ENCODE peak calls at places on chromosome 18, in nine cellular contexts. One of them, this sample, is unnamed.

GRCh38 chr18:45741056-45741455 is 17.1 kb downstream of the SLC14A1 start:
- DNase-seq in stimulated activated CD8-positive, alpha-beta memory T cell treated with anti-CD3 and anti-CD28 coated beads, Interleukin-12 subunit alpha, Interleukin-12 subunit beta, amount 100 ng/mL, for 4 hours: no peak
- DNase-seq in germinal center: no peak
- DNase-seq in NCI-H1694: no peak
- DNase-seq in KG1: no peak
- DNase-seq in RPMI7951: no peak
- DNase-seq in NCI-H2029: no peak
- DNase-seq in kidney tubule cell: no peak
- DNase-seq in CD4-positive, alpha-beta T cell: no peak
- DNase-seq in this sample: no peak

GRCh38 chr18:29693334-29693733 is 1349.2 kb downstream of the DSC3 start:
- DNase-seq in stimulated activated CD8-positive, alpha-beta memory T cell treated with anti-CD3 and anti-CD28 coated beads, Interleukin-12 subunit alpha, Interleukin-12 subunit beta, amount 100 ng/mL, for 4 hours: no peak
- DNase-seq in germinal center: no peak
- DNase-seq in NCI-H1694: no peak
- DNase-seq in KG1: no peak
- DNase-seq in RPMI7951: no peak
- DNase-seq in NCI-H2029: no peak
- DNase-seq in kidney tubule cell: no peak
- DNase-seq in CD4-positive, alpha-beta T cell: no peak
- DNase-seq in this sample: no peak

GRCh38 chr18:5197032-5197434 is at the start of gene AKAIN1:
- DNase-seq in stimulated activated CD8-positive, alpha-beta memory T cell treated with anti-CD3 and anti-CD28 coated beads, Interleukin-12 subunit alpha, Interleukin-12 subunit beta, amount 100 ng/mL, for 4 hours: no peak
- DNase-seq in germinal center: peak; percentile 29
- DNase-seq in NCI-H1694: no peak
- DNase-seq in KG1: no peak
- DNase-seq in RPMI7951: peak; percentile 6
- DNase-seq in NCI-H2029: peak; percentile 11
- DNase-seq in kidney tubule cell: peak; percentile 49
- DNase-seq in CD4-positive, alpha-beta T cell: no peak
- DNase-seq in this sample: no peak

GRCh38 chr18:44325903-44326650 is 354.6 kb upstream of the SETBP1 start:
- DNase-seq in stimulated activated CD8-positive, alpha-beta memory T cell treated with anti-CD3 and anti-CD28 coated beads, Interleukin-12 subunit alpha, Interleukin-12 subunit beta, amount 100 ng/mL, for 4 hours: no peak
- DNase-seq in germinal center: peak; percentile 3
- DNase-seq in NCI-H1694: peak; percentile 48
- DNase-seq in KG1: peak; percentile 22
- DNase-seq in RPMI7951: peak; percentile 19
- DNase-seq in NCI-H2029: peak; percentile 36
- DNase-seq in kidney tubule cell: peak; percentile 58
- DNase-seq in CD4-positive, alpha-beta T cell: no peak
- DNase-seq in this sample: peak; percentile 30

GRCh38 chr18:76307293-76307690 is 187.8 kb downstream of the ZNF516 start:
- DNase-seq in stimulated activated CD8-positive, alpha-beta memory T cell treated with anti-CD3 and anti-CD28 coated beads, Interleukin-12 subunit alpha, Interleukin-12 subunit beta, amount 100 ng/mL, for 4 hours: no peak
- DNase-seq in germinal center: no peak
- DNase-seq in NCI-H1694: no peak
- DNase-seq in KG1: no peak
- DNase-seq in RPMI7951: no peak
- DNase-seq in NCI-H2029: no peak
- DNase-seq in kidney tubule cell: no peak
- DNase-seq in CD4-positive, alpha-beta T cell: no peak
- DNase-seq in this sample: no peak

GRCh38 chr18:12625242-12625641 is 32.7 kb downstream of the SPIRE1 start:
- DNase-seq in stimulated activated CD8-positive, alpha-beta memory T cell treated with anti-CD3 and anti-CD28 coated beads, Interleukin-12 subunit alpha, Interleukin-12 subunit beta, amount 100 ng/mL, for 4 hours: no peak
- DNase-seq in germinal center: no peak
- DNase-seq in NCI-H1694: no peak
- DNase-seq in KG1: no peak
- DNase-seq in RPMI7951: no peak
- DNase-seq in NCI-H2029: no peak
- DNase-seq in kidney tubule cell: no peak
- DNase-seq in CD4-positive, alpha-beta T cell: no peak
- DNase-seq in this sample: no peak

GRCh38 chr18:78908462-78908861 is 71.2 kb upstream of the SALL3 start:
- DNase-seq in stimulated activated CD8-positive, alpha-beta memory T cell treated with anti-CD3 and anti-CD28 coated beads, Interleukin-12 subunit alpha, Interleukin-12 subunit beta, amount 100 ng/mL, for 4 hours: no peak
- DNase-seq in germinal center: no peak
- DNase-seq in NCI-H1694: no peak
- DNase-seq in KG1: no peak
- DNase-seq in RPMI7951: no peak
- DNase-seq in NCI-H2029: no peak
- DNase-seq in kidney tubule cell: no peak
- DNase-seq in CD4-positive, alpha-beta T cell: no peak
- DNase-seq in this sample: no peak

GRCh38 chr18:77858331-77858730 is 608.7 kb downstream of the GALR1 start:
- DNase-seq in stimulated activated CD8-positive, alpha-beta memory T cell treated with anti-CD3 and anti-CD28 coated beads, Interleukin-12 subunit alpha, Interleukin-12 subunit beta, amount 100 ng/mL, for 4 hours: no peak
- DNase-seq in germinal center: no peak
- DNase-seq in NCI-H1694: peak; percentile 39
- DNase-seq in KG1: no peak
- DNase-seq in RPMI7951: no peak
- DNase-seq in NCI-H2029: peak; percentile 65
- DNase-seq in kidney tubule cell: no peak
- DNase-seq in CD4-positive, alpha-beta T cell: no peak
- DNase-seq in this sample: no peak

GRCh38 chr18:36688020-36688965 is 140.5 kb downstream of the TPGS2 start:
- DNase-seq in stimulated activated CD8-positive, alpha-beta memory T cell treated with anti-CD3 and anti-CD28 coated beads, Interleukin-12 subunit alpha, Interleukin-12 subunit beta, amount 100 ng/mL, for 4 hours: no peak
- DNase-seq in germinal center: peak; percentile 71
- DNase-seq in NCI-H1694: peak; percentile 69
- DNase-seq in KG1: no peak
- DNase-seq in RPMI7951: peak; percentile 61
- DNase-seq in NCI-H2029: peak; percentile 45
- DNase-seq in kidney tubule cell: peak; percentile 63
- DNase-seq in CD4-positive, alpha-beta T cell: peak; percentile 6
- DNase-seq in this sample: no peak

GRCh38 chr18:60978338-60978737 is 354.9 kb upstream of the CDH20 start:
- DNase-seq in stimulated activated CD8-positive, alpha-beta memory T cell treated with anti-CD3 and anti-CD28 coated beads, Interleukin-12 subunit alpha, Interleukin-12 subunit beta, amount 100 ng/mL, for 4 hours: no peak
- DNase-seq in germinal center: no peak
- DNase-seq in NCI-H1694: no peak
- DNase-seq in KG1: no peak
- DNase-seq in RPMI7951: peak; percentile 53
- DNase-seq in NCI-H2029: no peak
- DNase-seq in kidney tubule cell: peak; percentile 69
- DNase-seq in CD4-positive, alpha-beta T cell: no peak
- DNase-seq in this sample: peak; percentile 63

GRCh38 chr18:58417752-58418151 is 211.1 kb downstream of the ALPK2 start:
- DNase-seq in stimulated activated CD8-positive, alpha-beta memory T cell treated with anti-CD3 and anti-CD28 coated beads, Interleukin-12 subunit alpha, Interleukin-12 subunit beta, amount 100 ng/mL, for 4 hours: no peak
- DNase-seq in germinal center: no peak
- DNase-seq in NCI-H1694: no peak
- DNase-seq in KG1: no peak
- DNase-seq in RPMI7951: peak; percentile 66
- DNase-seq in NCI-H2029: no peak
- DNase-seq in kidney tubule cell: peak; percentile 43
- DNase-seq in CD4-positive, alpha-beta T cell: no peak
- DNase-seq in this sample: peak; percentile 58

GRCh38 chr18:7896164-7896563 is 329.0 kb downstream of the PTPRM start:
- DNase-seq in stimulated activated CD8-positive, alpha-beta memory T cell treated with anti-CD3 and anti-CD28 coated beads, Interleukin-12 subunit alpha, Interleukin-12 subunit beta, amount 100 ng/mL, for 4 hours: no peak
- DNase-seq in germinal center: no peak
- DNase-seq in NCI-H1694: no peak
- DNase-seq in KG1: no peak
- DNase-seq in RPMI7951: peak; percentile 63
- DNase-seq in NCI-H2029: no peak
- DNase-seq in kidney tubule cell: no peak
- DNase-seq in CD4-positive, alpha-beta T cell: no peak
- DNase-seq in this sample: no peak

GRCh38 chr18:43322133-43322532 is 44.8 kb upstream of the SYT4 start:
- DNase-seq in stimulated activated CD8-positive, alpha-beta memory T cell treated with anti-CD3 and anti-CD28 coated beads, Interleukin-12 subunit alpha, Interleukin-12 subunit beta, amount 100 ng/mL, for 4 hours: no peak
- DNase-seq in germinal center: no peak
- DNase-seq in NCI-H1694: no peak
- DNase-seq in KG1: no peak
- DNase-seq in RPMI7951: no peak
- DNase-seq in NCI-H2029: no peak
- DNase-seq in kidney tubule cell: no peak
- DNase-seq in CD4-positive, alpha-beta T cell: no peak
- DNase-seq in this sample: no peak

GRCh38 chr18:63363951-63364350 is 3.1 kb downstream of the KDSR start:
- DNase-seq in stimulated activated CD8-positive, alpha-beta memory T cell treated with anti-CD3 and anti-CD28 coated beads, Interleukin-12 subunit alpha, Interleukin-12 subunit beta, amount 100 ng/mL, for 4 hours: no peak
- DNase-seq in germinal center: no peak
- DNase-seq in NCI-H1694: no peak
- DNase-seq in KG1: no peak
- DNase-seq in RPMI7951: no peak
- DNase-seq in NCI-H2029: no peak
- DNase-seq in kidney tubule cell: no peak
- DNase-seq in CD4-positive, alpha-beta T cell: no peak
- DNase-seq in this sample: no peak

GRCh38 chr18:2179498-2180183 is 391.7 kb downstream of the METTL4 start:
- DNase-seq in stimulated activated CD8-positive, alpha-beta memory T cell treated with anti-CD3 and anti-CD28 coated beads, Interleukin-12 subunit alpha, Interleukin-12 subunit beta, amount 100 ng/mL, for 4 hours: no peak
- DNase-seq in germinal center: no peak
- DNase-seq in NCI-H1694: no peak
- DNase-seq in KG1: no peak
- DNase-seq in RPMI7951: no peak
- DNase-seq in NCI-H2029: no peak
- DNase-seq in kidney tubule cell: no peak
- DNase-seq in CD4-positive, alpha-beta T cell: no peak
- DNase-seq in this sample: no peak

GRCh38 chr18:41134426-41134825 is 820.6 kb upstream of the PIK3C3 start:
- DNase-seq in stimulated activated CD8-positive, alpha-beta memory T cell treated with anti-CD3 and anti-CD28 coated beads, Interleukin-12 subunit alpha, Interleukin-12 subunit beta, amount 100 ng/mL, for 4 hours: no peak
- DNase-seq in germinal center: no peak
- DNase-seq in NCI-H1694: no peak
- DNase-seq in KG1: no peak
- DNase-seq in RPMI7951: no peak
- DNase-seq in NCI-H2029: no peak
- DNase-seq in kidney tubule cell: peak; percentile 4
- DNase-seq in CD4-positive, alpha-beta T cell: no peak
- DNase-seq in this sample: no peak

GRCh38 chr18:10041180-10041579 is 127.4 kb downstream of the VAPA start:
- DNase-seq in stimulated activated CD8-positive, alpha-beta memory T cell treated with anti-CD3 and anti-CD28 coated beads, Interleukin-12 subunit alpha, Interleukin-12 subunit beta, amount 100 ng/mL, for 4 hours: no peak
- DNase-seq in germinal center: no peak
- DNase-seq in NCI-H1694: peak; percentile 1
- DNase-seq in KG1: no peak
- DNase-seq in RPMI7951: peak; percentile 50
- DNase-seq in NCI-H2029: no peak
- DNase-seq in kidney tubule cell: no peak
- DNase-seq in CD4-positive, alpha-beta T cell: no peak
- DNase-seq in this sample: no peak

GRCh38 chr18:7116832-7117389 is 686 bp downstream of the LAMA1 start:
- DNase-seq in stimulated activated CD8-positive, alpha-beta memory T cell treated with anti-CD3 and anti-CD28 coated beads, Interleukin-12 subunit alpha, Interleukin-12 subunit beta, amount 100 ng/mL, for 4 hours: no peak
- DNase-seq in germinal center: no peak
- DNase-seq in NCI-H1694: no peak
- DNase-seq in KG1: no peak
- DNase-seq in RPMI7951: no peak
- DNase-seq in NCI-H2029: no peak
- DNase-seq in kidney tubule cell: no peak
- DNase-seq in CD4-positive, alpha-beta T cell: no peak
- DNase-seq in this sample: no peak

GRCh38 chr18:27966872-27967271 is 210.1 kb downstream of the CDH2 start:
- DNase-seq in stimulated activated CD8-positive, alpha-beta memory T cell treated with anti-CD3 and anti-CD28 coated beads, Interleukin-12 subunit alpha, Interleukin-12 subunit beta, amount 100 ng/mL, for 4 hours: no peak
- DNase-seq in germinal center: no peak
- DNase-seq in NCI-H1694: no peak
- DNase-seq in KG1: no peak
- DNase-seq in RPMI7951: no peak
- DNase-seq in NCI-H2029: no peak
- DNase-seq in kidney tubule cell: peak; percentile 32
- DNase-seq in CD4-positive, alpha-beta T cell: no peak
- DNase-seq in this sample: no peak

GRCh38 chr18:11183621-11184020 is 34.3 kb upstream of the PIEZO2 start:
- DNase-seq in stimulated activated CD8-positive, alpha-beta memory T cell treated with anti-CD3 and anti-CD28 coated beads, Interleukin-12 subunit alpha, Interleukin-12 subunit beta, amount 100 ng/mL, for 4 hours: no peak
- DNase-seq in germinal center: no peak
- DNase-seq in NCI-H1694: no peak
- DNase-seq in KG1: no peak
- DNase-seq in RPMI7951: no peak
- DNase-seq in NCI-H2029: no peak
- DNase-seq in kidney tubule cell: no peak
- DNase-seq in CD4-positive, alpha-beta T cell: no peak
- DNase-seq in this sample: no peak

GRCh38 chr18:48749768-48750167 is 201.0 kb downstream of the SMAD7 start:
- DNase-seq in stimulated activated CD8-positive, alpha-beta memory T cell treated with anti-CD3 and anti-CD28 coated beads, Interleukin-12 subunit alpha, Interleukin-12 subunit beta, amount 100 ng/mL, for 4 hours: no peak
- DNase-seq in germinal center: no peak
- DNase-seq in NCI-H1694: no peak
- DNase-seq in KG1: no peak
- DNase-seq in RPMI7951: peak; percentile 81
- DNase-seq in NCI-H2029: no peak
- DNase-seq in kidney tubule cell: peak; percentile 47
- DNase-seq in CD4-positive, alpha-beta T cell: no peak
- DNase-seq in this sample: no peak

GRCh38 chr18:60892855-60893254 is 440.4 kb upstream of the CDH20 start:
- DNase-seq in stimulated activated CD8-positive, alpha-beta memory T cell treated with anti-CD3 and anti-CD28 coated beads, Interleukin-12 subunit alpha, Interleukin-12 subunit beta, amount 100 ng/mL, for 4 hours: no peak
- DNase-seq in germinal center: no peak
- DNase-seq in NCI-H1694: no peak
- DNase-seq in KG1: no peak
- DNase-seq in RPMI7951: peak; percentile 44
- DNase-seq in NCI-H2029: no peak
- DNase-seq in kidney tubule cell: peak; percentile 49
- DNase-seq in CD4-positive, alpha-beta T cell: no peak
- DNase-seq in this sample: peak; percentile 18

GRCh38 chr18:35807942-35808341 is 164.5 kb upstream of the RMP24 start:
- DNase-seq in stimulated activated CD8-positive, alpha-beta memory T cell treated with anti-CD3 and anti-CD28 coated beads, Interleukin-12 subunit alpha, Interleukin-12 subunit beta, amount 100 ng/mL, for 4 hours: no peak
- DNase-seq in germinal center: no peak
- DNase-seq in NCI-H1694: no peak
- DNase-seq in KG1: no peak
- DNase-seq in RPMI7951: no peak
- DNase-seq in NCI-H2029: no peak
- DNase-seq in kidney tubule cell: no peak
- DNase-seq in CD4-positive, alpha-beta T cell: no peak
- DNase-seq in this sample: no peak

GRCh38 chr18:35635171-35635570 is 53.6 kb downstream of the GALNT1 start:
- DNase-seq in stimulated activated CD8-positive, alpha-beta memory T cell treated with anti-CD3 and anti-CD28 coated beads, Interleukin-12 subunit alpha, Interleukin-12 subunit beta, amount 100 ng/mL, for 4 hours: no peak
- DNase-seq in germinal center: no peak
- DNase-seq in NCI-H1694: no peak
- DNase-seq in KG1: no peak
- DNase-seq in RPMI7951: no peak
- DNase-seq in NCI-H2029: no peak
- DNase-seq in kidney tubule cell: peak; percentile 97
- DNase-seq in CD4-positive, alpha-beta T cell: no peak
- DNase-seq in this sample: no peak

GRCh38 chr18:11976882-11977281 is 4.4 kb upstream of the IMPA2 start:
- DNase-seq in stimulated activated CD8-positive, alpha-beta memory T cell treated with anti-CD3 and anti-CD28 coated beads, Interleukin-12 subunit alpha, Interleukin-12 subunit beta, amount 100 ng/mL, for 4 hours: no peak
- DNase-seq in germinal center: no peak
- DNase-seq in NCI-H1694: no peak
- DNase-seq in KG1: no peak
- DNase-seq in RPMI7951: peak; percentile 12
- DNase-seq in NCI-H2029: no peak
- DNase-seq in kidney tubule cell: no peak
- DNase-seq in CD4-positive, alpha-beta T cell: no peak
- DNase-seq in this sample: no peak

GRCh38 chr18:55780591-55781071 is 192.6 kb upstream of the TCF4 start:
- DNase-seq in stimulated activated CD8-positive, alpha-beta memory T cell treated with anti-CD3 and anti-CD28 coated beads, Interleukin-12 subunit alpha, Interleukin-12 subunit beta, amount 100 ng/mL, for 4 hours: no peak
- DNase-seq in germinal center: peak; percentile 40
- DNase-seq in NCI-H1694: no peak
- DNase-seq in KG1: no peak
- DNase-seq in RPMI7951: peak; percentile 78
- DNase-seq in NCI-H2029: no peak
- DNase-seq in kidney tubule cell: no peak
- DNase-seq in CD4-positive, alpha-beta T cell: no peak
- DNase-seq in this sample: no peak

GRCh38 chr18:5413447-5413846 is 117.9 kb upstream of the ZBTB14 start:
- DNase-seq in stimulated activated CD8-positive, alpha-beta memory T cell treated with anti-CD3 and anti-CD28 coated beads, Interleukin-12 subunit alpha, Interleukin-12 subunit beta, amount 100 ng/mL, for 4 hours: no peak
- DNase-seq in germinal center: no peak
- DNase-seq in NCI-H1694: no peak
- DNase-seq in KG1: no peak
- DNase-seq in RPMI7951: no peak
- DNase-seq in NCI-H2029: no peak
- DNase-seq in kidney tubule cell: no peak
- DNase-seq in CD4-positive, alpha-beta T cell: no peak
- DNase-seq in this sample: no peak

GRCh38 chr18:71115261-71115660 is 826.4 kb downstream of the SOCS6 start:
- DNase-seq in stimulated activated CD8-positive, alpha-beta memory T cell treated with anti-CD3 and anti-CD28 coated beads, Interleukin-12 subunit alpha, Interleukin-12 subunit beta, amount 100 ng/mL, for 4 hours: no peak
- DNase-seq in germinal center: no peak
- DNase-seq in NCI-H1694: no peak
- DNase-seq in KG1: no peak
- DNase-seq in RPMI7951: no peak
- DNase-seq in NCI-H2029: no peak
- DNase-seq in kidney tubule cell: no peak
- DNase-seq in CD4-positive, alpha-beta T cell: no peak
- DNase-seq in this sample: no peak

GRCh38 chr18:34594243-34594642 is 115.9 kb upstream of the DTNA start:
- DNase-seq in stimulated activated CD8-positive, alpha-beta memory T cell treated with anti-CD3 and anti-CD28 coated beads, Interleukin-12 subunit alpha, Interleukin-12 subunit beta, amount 100 ng/mL, for 4 hours: no peak
- DNase-seq in germinal center: no peak
- DNase-seq in NCI-H1694: no peak
- DNase-seq in KG1: no peak
- DNase-seq in RPMI7951: no peak
- DNase-seq in NCI-H2029: no peak
- DNase-seq in kidney tubule cell: no peak
- DNase-seq in CD4-positive, alpha-beta T cell: no peak
- DNase-seq in this sample: no peak

GRCh38 chr18:42442661-42443060 is 487.6 kb downstream of the PIK3C3 start:
- DNase-seq in stimulated activated CD8-positive, alpha-beta memory T cell treated with anti-CD3 and anti-CD28 coated beads, Interleukin-12 subunit alpha, Interleukin-12 subunit beta, amount 100 ng/mL, for 4 hours: no peak
- DNase-seq in germinal center: no peak
- DNase-seq in NCI-H1694: no peak
- DNase-seq in KG1: no peak
- DNase-seq in RPMI7951: no peak
- DNase-seq in NCI-H2029: no peak
- DNase-seq in kidney tubule cell: peak; percentile 57
- DNase-seq in CD4-positive, alpha-beta T cell: no peak
- DNase-seq in this sample: no peak

GRCh38 chr18:55515946-55516710 is 71.9 kb downstream of the TCF4 start:
- DNase-seq in stimulated activated CD8-positive, alpha-beta memory T cell treated with anti-CD3 and anti-CD28 coated beads, Interleukin-12 subunit alpha, Interleukin-12 subunit beta, amount 100 ng/mL, for 4 hours: no peak
- DNase-seq in germinal center: no peak
- DNase-seq in NCI-H1694: no peak
- DNase-seq in KG1: no peak
- DNase-seq in RPMI7951: peak; percentile 78
- DNase-seq in NCI-H2029: no peak
- DNase-seq in kidney tubule cell: peak; percentile 63
- DNase-seq in CD4-positive, alpha-beta T cell: no peak
- DNase-seq in this sample: no peak